ENCODE peak calls at places on chromosomes 16 and 17, in eight cellular contexts. F is heart right ventricle, Y is AG10803, B is tibial artery, T is fibroblast of pulmonary artery, E is BJ, N is dorsolateral prefrontal cortex, O is epithelial cell of proximal tubule. M is an unnamed sample.

GRCh38 chr16:55871411-55872038 is 3.6 kb downstream of the CES5A start:
- DNase-seq in F (no peak), Y (no peak), B (no peak), T (no peak), E (no peak), N (no peak), O (no peak), M (no peak)

GRCh38 chr17:55056530-55056929 is 88.0 kb downstream of the STXBP4 start:
- DNase-seq in F (no peak), Y (no peak), B (no peak), T (no peak), E (no peak), N (no peak), O (no peak), M (no peak)

GRCh38 chr16:81440888-81441663 is 3.5 kb upstream of the CMIP start:
- DNase-seq in F (no peak), Y (no peak), B (no peak), T (no peak), E (no peak), N (no peak), O (no peak), M (no peak)

GRCh38 chr17:44655983-44656700 is at the start of gene MEIOC:
- DNase-seq in F (no peak), Y (no peak), B (no peak), T (no peak), E (no peak), N (no peak), O (no peak), M (no peak)

GRCh38 chr16:21663889-21664647 is at the start of gene OTOA:
- DNase-seq in F (no peak), Y (no peak), B (no peak), T (no peak), E (no peak), N (no peak), O (no peak), M (no peak)

GRCh38 chr17:45584092-45585036 is 93.8 kb upstream of the PLEKHM1 start:
- DNase-seq in F (peak; percentile 47), Y (peak; percentile 42), B (peak; percentile 71), T (peak; percentile 39), E (no peak), N (peak; percentile 70), O (no peak), M (peak; percentile 42)

GRCh38 chr17:80799553-80800403 is 191.9 kb upstream of the CHMP6 start:
- DNase-seq in F (no peak), Y (no peak), B (no peak), T (no peak), E (no peak), N (no peak), O (no peak), M (no peak)

GRCh38 chr17:42872251-42872965 is 21.4 kb downstream of the AOC3 start:
- DNase-seq in F (no peak), Y (no peak), B (no peak), T (no peak), E (no peak), N (no peak), O (no peak), M (no peak)

GRCh38 chr16:90077757-90078593 is 844 bp upstream of the PRDM7 start:
- DNase-seq in F (no peak), Y (peak; percentile 40), B (no peak), T (peak; percentile 46), E (peak; percentile 4), N (no peak), O (no peak), M (peak; percentile 40)

GRCh38 chr17:77319211-77320031 is 178.7 kb downstream of the SEC14L1 start:
- DNase-seq in F (peak; percentile 76), Y (peak; percentile 90), B (peak; percentile 95), T (peak; percentile 81), E (peak; percentile 49), N (peak; percentile 55), O (no peak), M (peak; percentile 85)

GRCh38 chr17:70655179-70655578 is 485.8 kb downstream of the KCNJ2 start:
- DNase-seq in F (no peak), Y (no peak), B (no peak), T (no peak), E (no peak), N (no peak), O (no peak), M (no peak)

GRCh38 chr17:1294157-1294717 is 14.8 kb downstream of the TRARG1 start:
- DNase-seq in F (no peak), Y (no peak), B (no peak), T (no peak), E (no peak), N (no peak), O (no peak), M (no peak)

GRCh38 chr17:16925461-16926060 is 46.4 kb downstream of the TNFRSF13B start:
- DNase-seq in F (no peak), Y (no peak), B (peak; percentile 52), T (no peak), E (no peak), N (no peak), O (no peak), M (no peak)

GRCh38 chr17:4215882-4216411 is 47.8 kb downstream of the ANKFY1 start:
- DNase-seq in F (no peak), Y (no peak), B (no peak), T (no peak), E (no peak), N (no peak), O (no peak), M (peak; percentile 43)

DNA sequence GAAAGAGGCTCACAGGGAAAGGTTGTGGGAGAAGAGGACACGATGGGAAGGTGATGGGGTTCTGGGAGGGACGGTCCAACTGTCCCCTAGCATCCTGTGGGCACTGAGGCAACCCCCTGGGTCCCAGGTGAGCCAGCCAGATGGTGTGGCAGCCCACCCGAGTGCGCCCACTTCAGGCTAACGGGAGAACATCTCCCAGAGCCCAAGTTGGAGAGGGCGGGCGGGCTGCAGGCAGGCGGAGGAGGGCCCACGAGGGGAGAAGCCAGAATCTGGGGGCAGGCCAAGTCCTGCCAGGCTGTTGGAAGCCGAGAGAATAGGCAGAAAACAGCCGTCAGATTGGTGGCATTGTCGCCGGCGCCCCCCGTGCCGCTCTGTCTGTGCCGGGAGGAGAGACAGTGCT is 13.8 kb upstream of the ABCC3 start:
- DNase-seq in F (no peak), Y (no peak), B (no peak), T (no peak), E (no peak), N (peak; percentile 63), O (no peak), M (no peak)
- TF ChIP-seq CTCF in F (no peak), Y (no peak), B (no peak), T (peak; percentile 9), E (no peak), N (no peak), O (no peak), M (no peak)

GRCh38 chr16:7355758-7356157 is 23.1 kb downstream of the RBFOX1 start:
- DNase-seq in F (no peak), Y (no peak), B (no peak), T (no peak), E (no peak), N (no peak), O (no peak), M (no peak)

GRCh38 chr16:7350801-7351200 is 18.2 kb downstream of the RBFOX1 start:
- DNase-seq in F (no peak), Y (no peak), B (no peak), T (no peak), E (no peak), N (no peak), O (no peak), M (no peak)

GRCh38 chr16:7351572-7351971 is 18.9 kb downstream of the RBFOX1 start:
- DNase-seq in F (no peak), Y (no peak), B (no peak), T (no peak), E (no peak), N (no peak), O (no peak), M (no peak)

GRCh38 chr16:7352114-7352513 is 19.5 kb downstream of the RBFOX1 start:
- DNase-seq in F (no peak), Y (no peak), B (no peak), T (no peak), E (no peak), N (no peak), O (no peak), M (no peak)
- H3K4me3 ChIP-seq in F (no peak overlapping the region), Y (no peak overlapping the region), B (no peak overlapping the region), T (no peak overlapping the region), E (no peak overlapping the region), N (no peak overlapping the region), O (no peak overlapping the region), M (no peak overlapping the region)

DNA sequence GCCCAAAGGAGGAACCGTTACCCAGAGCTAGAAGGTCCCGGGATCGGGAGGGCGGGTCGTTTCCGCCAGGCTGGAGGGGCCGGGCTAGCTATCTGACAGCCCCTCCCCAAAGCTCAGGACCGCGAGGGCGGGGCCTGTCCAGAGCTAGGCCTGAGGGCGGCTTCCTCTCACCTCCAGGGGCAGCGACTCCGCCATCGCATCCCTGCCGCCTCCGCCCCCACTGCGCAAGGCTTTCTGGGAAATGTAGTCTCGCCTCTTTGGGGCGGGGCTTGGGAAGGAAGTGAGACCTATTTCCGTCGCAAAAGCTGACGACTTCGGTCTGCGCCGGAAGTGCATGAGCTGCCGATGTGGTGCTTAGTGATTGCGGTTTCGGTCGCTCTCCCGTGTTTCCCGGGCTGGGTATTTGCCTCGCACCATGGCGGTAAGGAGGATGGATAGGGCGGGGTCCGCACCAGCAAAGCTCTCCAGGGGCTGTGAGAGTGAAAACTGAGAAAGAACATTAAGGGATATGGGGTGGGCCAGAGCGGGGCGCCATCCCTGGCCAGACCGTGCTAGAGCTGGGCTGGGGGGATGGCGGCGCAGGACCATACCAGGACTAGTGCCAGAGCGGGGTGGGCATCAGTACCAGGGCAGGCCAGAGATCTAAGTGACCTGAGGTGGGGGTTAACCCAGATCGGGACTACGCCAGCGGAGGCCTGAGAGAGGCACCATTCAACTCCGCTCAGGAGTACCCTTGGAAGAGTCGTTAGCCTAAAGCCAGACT is at the start of gene TMEM208:
- DNase-seq in F (peak; percentile 97), Y (peak; percentile 98), B (peak; percentile 98), T (peak; percentile 99), E (peak; percentile 92), N (peak; percentile 97), O (peak; percentile 78), M (peak; percentile 99)
- TF ChIP-seq CTCF in F (no peak), Y (peak; percentile 25), B (peak; percentile 25), T (no peak), E (peak; percentile 17), N (peak; percentile 34), O (peak; percentile 14), M (no peak)

GRCh38 chr17:58336456-58337094 is 8.0 kb upstream of the TSPOAP1 start:
- DNase-seq in F (no peak), Y (peak; percentile 85), B (no peak), T (no peak), E (peak; percentile 25), N (no peak), O (no peak), M (no peak)

GRCh38 chr17:58334661-58335060 is 6.1 kb upstream of the TSPOAP1 start:
- DNase-seq in F (no peak), Y (no peak), B (no peak), T (no peak), E (no peak), N (no peak), O (no peak), M (no peak)

GRCh38 chr17:58337126-58337599 is 8.6 kb upstream of the TSPOAP1 start:
- DNase-seq in F (no peak), Y (no peak), B (no peak), T (no peak), E (no peak), N (no peak), O (no peak), M (no peak)

GRCh38 chr17:58335061-58335731 is 6.6 kb upstream of the TSPOAP1 start:
- DNase-seq in F (no peak), Y (no peak), B (no peak), T (no peak), E (no peak), N (no peak), O (no peak), M (no peak)

GRCh38 chr17:58335779-58336455 is 7.3 kb upstream of the TSPOAP1 start:
- DNase-seq in F (no peak), Y (peak; percentile 33), B (no peak), T (no peak), E (no peak), N (no peak), O (no peak), M (no peak)
- H3K4me3 ChIP-seq in F (no peak overlapping the region), Y (no peak overlapping the region), B (no peak overlapping the region), T (no peak overlapping the region), E (no peak overlapping the region), N (no peak overlapping the region), O (no peak overlapping the region), M (no peak overlapping the region)

M was measured in cardiac fibroblast.